ENCODE peak calls at places on chromosomes 7 and 10, in ten cellular contexts. F is heart right ventricle, E is Peyer's patch, L is kidney epithelial cell, K is mammary epithelial cell, Y is adrenal gland, J is tibial nerve, I is H1, R is astrocyte, Z is heart left ventricle. D is an unnamed sample. For H3K27me3 and H3K36me3, the result is how much of the 10 kb centered on the place peaks cover.

GRCh38 chr7:137935849-137936508 is 65.9 kb downstream of the CREB3L2 start:
- DNase-seq in F (no peak), E (peak), L (no peak), K (peak), Y (no peak), J (peak), I (no peak), R (no peak), Z (no peak), D (no peak)

GRCh38 chr10:122267849-122268737 is 3.0 kb upstream of the BTBD16 start:
- DNase-seq in F (no peak), E (no peak), L (no peak), K (peak), Y (peak), J (no peak), I (no peak), R (no peak), Z (peak), D (peak)

GRCh38 chr10:112827951-112828350 is 122.1 kb upstream of the TCF7L2 start:
- DNase-seq in F (no peak), E (no peak), L (no peak), K (peak), Y (no peak), J (no peak), I (no peak), R (no peak), Z (no peak), D (no peak)

GRCh38 chr10:25125151-25125550 is 49.6 kb upstream of the GPR158 start:
- DNase-seq in F (no peak), E (no peak), L (peak), K (no peak), Y (no peak), J (no peak), I (no peak), R (no peak), Z (no peak), D (peak)

GRCh38 chr7:133529861-133530260 is 277.0 kb downstream of the EXOC4 start:
- DNase-seq in F (no peak), E (no peak), L (no peak), K (no peak), Y (no peak), J (no peak), I (no peak), R (no peak), Z (no peak), D (no peak)

GRCh38 chr10:48598936-48599829 is 5.7 kb downstream of the ARHGAP22 start:
- DNase-seq in F (no peak), E (no peak), L (no peak), K (no peak), Y (no peak), J (no peak), I (no peak), R (no peak), Z (no peak), D (no peak)

GRCh38 chr7:157389951-157390730 is 53.3 kb downstream of the DNAJB6 start:
- DNase-seq in F (no peak), E (no peak), L (no peak), K (no peak), Y (peak), J (no peak), I (no peak), R (peak), Z (peak), D (no peak)

GRCh38 chr7:135905858-135906257 is 71.3 kb downstream of the MTPN start:
- DNase-seq in F (no peak), E (no peak), L (no peak), K (no peak), Y (no peak), J (no peak), I (no peak), R (no peak), Z (no peak), D (peak)

GRCh38 chr7:158576050-158576762 is 11.4 kb downstream of the PTPRN2 start:
- DNase-seq in F (no peak), E (no peak), L (no peak), K (no peak), Y (no peak), J (no peak), I (no peak), R (no peak), Z (no peak), D (no peak)

GRCh38 chr10:29784175-29784773 is 149.5 kb upstream of the SVIL start:
- DNase-seq in F (peak), E (no peak), L (peak), K (peak), Y (peak), J (peak), I (peak), R (peak), Z (no peak), D (no peak)

GRCh38 chr10:16907720-16908119 is 90.5 kb upstream of the RSU1 start:
- DNase-seq in F (no peak), E (no peak), L (no peak), K (no peak), Y (no peak), J (no peak), I (no peak), R (no peak), Z (no peak), D (no peak)

GRCh38 chr10:94644352-94644751 is 39.2 kb upstream of the CYP2C18 start:
- DNase-seq in F (no peak), E (no peak), L (no peak), K (no peak), Y (no peak), J (no peak), I (no peak), R (no peak), Z (no peak), D (no peak)

GRCh38 chr10:33231621-33232350 is 102.7 kb downstream of the NRP1 start:
- DNase-seq in F (no peak), E (no peak), L (no peak), K (no peak), Y (no peak), J (no peak), I (no peak), R (no peak), Z (no peak), D (no peak)

GRCh38 chr7:157851501-157852067 is 514.8 kb downstream of the DNAJB6 start:
- DNase-seq in F (peak), E (peak), L (no peak), K (no peak), Y (peak), J (peak), I (no peak), R (peak), Z (peak), D (no peak)

GRCh38 chr10:133328358-133329343 is 8.0 kb downstream of the CALY start:
- DNase-seq in F (no peak), E (no peak), L (no peak), K (no peak), Y (no peak), J (no peak), I (no peak), R (no peak), Z (peak), D (no peak)
- H3K27me3 ChIP-seq in F (half or more), E (under half), L (half or more), K (under half), Y (under half), J (half or more), I (under half), R (under half), Z (half or more), D (under half)

GRCh38 chr10:12214763-12215218 is 18.8 kb downstream of the CDC123 start:
- DNase-seq in F (peak), E (peak), L (no peak), K (peak), Y (no peak), J (peak), I (no peak), R (no peak), Z (no peak), D (no peak)
- H3K36me3 ChIP-seq in F (under half), E (under half), L (under half), K (under half), Y (under half), J (under half), I (under half), R (under half), Z (half or more), D (under half)

DNA sequence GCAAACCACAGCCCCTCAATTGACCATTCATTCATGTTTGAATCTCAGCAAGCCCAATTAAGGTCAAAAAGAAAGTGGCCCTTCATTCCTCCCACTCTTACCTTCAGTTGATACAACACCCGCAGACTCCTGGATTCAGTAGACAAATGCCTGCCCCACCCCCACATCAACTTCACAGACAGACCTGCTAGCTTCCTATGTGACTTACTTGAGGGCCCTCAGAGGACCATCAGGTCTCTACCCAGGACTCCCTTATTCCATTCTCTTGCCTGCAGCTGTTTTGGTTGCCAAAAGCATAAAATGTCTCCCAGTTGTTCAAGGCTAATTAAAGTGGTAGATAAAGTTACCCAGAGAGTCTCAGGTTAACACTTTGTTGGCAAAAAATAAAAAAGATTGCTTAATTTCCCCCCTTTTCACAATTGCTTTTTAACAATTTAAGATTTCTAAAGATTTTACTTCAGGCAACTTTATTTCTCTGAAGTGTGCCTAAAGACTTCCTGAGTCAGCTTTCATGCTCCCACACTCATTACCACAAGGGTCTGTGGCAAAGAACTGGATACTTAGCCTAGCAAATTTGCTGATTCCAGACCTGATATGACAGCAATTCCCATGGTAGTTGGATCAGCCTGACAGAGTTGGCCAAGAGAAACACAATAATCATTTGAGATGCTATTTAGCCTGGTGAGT is 3.3 kb upstream of the MTERF1 start:
- DNase-seq in F (no peak), E (no peak), L (no peak), K (peak), Y (no peak), J (no peak), I (no peak), R (peak), Z (no peak), D (no peak)
- H3K27me3 ChIP-seq in F (under half), E (under half), L (under half), K (under half), Y (under half), J (under half), I (under half), R (under half), Z (under half), D (under half)

GRCh38 chr10:86439544-86439943 is 72.9 kb upstream of the GRID1 start:
- DNase-seq in F (peak), E (no peak), L (peak), K (peak), Y (peak), J (peak), I (no peak), R (peak), Z (peak), D (no peak)
- H3K36me3 ChIP-seq in F (under half), E (under half), L (under half), K (under half), Y (half or more), J (under half), I (under half), R (under half), Z (half or more), D (half or more)

DNA sequence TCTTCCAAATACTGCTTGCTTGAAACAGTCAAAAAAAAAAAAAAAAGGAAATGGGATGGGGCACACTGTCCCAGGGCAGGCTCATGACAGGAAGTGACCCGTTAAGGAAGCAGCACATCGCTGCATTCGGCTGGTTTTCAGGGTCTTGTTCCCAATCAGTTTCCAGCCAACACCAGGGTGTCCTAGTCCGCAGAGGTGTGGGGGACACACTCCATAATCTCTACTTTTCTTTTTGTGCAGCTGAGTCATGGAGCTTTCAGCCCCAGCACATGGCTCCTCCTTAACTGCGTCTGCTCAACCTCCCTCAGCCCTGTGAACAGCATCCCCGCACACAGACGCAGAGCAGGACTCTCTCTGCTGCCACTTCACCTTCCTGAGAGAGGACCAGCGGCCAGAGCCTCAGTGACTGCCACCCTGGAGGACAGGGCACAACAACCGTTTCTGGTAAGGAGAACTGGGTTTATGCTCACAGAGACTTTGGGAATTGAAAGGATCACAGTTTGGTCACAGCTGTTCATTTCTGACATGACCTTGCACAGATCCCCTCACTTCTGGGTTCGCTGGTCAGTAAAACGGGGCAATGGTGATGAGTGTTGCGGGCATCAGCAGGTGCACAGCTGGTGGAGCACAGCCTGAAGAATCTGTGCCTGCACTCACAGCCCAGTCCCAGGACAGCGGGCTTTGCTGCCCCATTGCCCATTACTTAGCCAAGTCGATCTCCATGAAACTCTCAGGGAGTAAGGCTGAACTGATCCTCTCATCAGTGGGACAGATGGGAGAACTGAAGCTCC is at the start of gene GIMAP5:
- DNase-seq in F (no peak), E (peak), L (no peak), K (no peak), Y (peak), J (no peak), I (no peak), R (no peak), Z (no peak), D (no peak)
- H3K27me3 ChIP-seq in F (under half), E (under half), L (under half), K (under half), Y (under half), J (under half), I (half or more), R (under half), Z (under half), D (under half)

GRCh38 chr10:73847031-73847430 is 27.3 kb downstream of the CAMK2G start:
- DNase-seq in F (no peak), E (no peak), L (no peak), K (no peak), Y (no peak), J (no peak), I (no peak), R (no peak), Z (no peak), D (no peak)
- H3K36me3 ChIP-seq in F (under half), E (under half), L (under half), K (under half), Y (under half), J (under half), I (under half), R (under half), Z (under half), D (half or more)

GRCh38 chr7:47937711-47938573 is 10.3 kb downstream of the PKD1L1 start:
- DNase-seq in F (no peak), E (peak), L (no peak), K (no peak), Y (no peak), J (no peak), I (no peak), R (no peak), Z (no peak), D (no peak)
- H3K27me3 ChIP-seq in F (under half), E (under half), L (under half), K (under half), Y (under half), J (under half), I (under half), R (under half), Z (under half), D (under half)

GRCh38 chr10:14926722-14927416 is 27.0 kb downstream of the DCLRE1C start:
- DNase-seq in F (no peak), E (no peak), L (no peak), K (no peak), Y (no peak), J (no peak), I (no peak), R (no peak), Z (no peak), D (no peak)
- H3K36me3 ChIP-seq in F (under half), E (under half), L (under half), K (under half), Y (half or more), J (under half), I (under half), R (half or more), Z (half or more), D (under half)

DNA sequence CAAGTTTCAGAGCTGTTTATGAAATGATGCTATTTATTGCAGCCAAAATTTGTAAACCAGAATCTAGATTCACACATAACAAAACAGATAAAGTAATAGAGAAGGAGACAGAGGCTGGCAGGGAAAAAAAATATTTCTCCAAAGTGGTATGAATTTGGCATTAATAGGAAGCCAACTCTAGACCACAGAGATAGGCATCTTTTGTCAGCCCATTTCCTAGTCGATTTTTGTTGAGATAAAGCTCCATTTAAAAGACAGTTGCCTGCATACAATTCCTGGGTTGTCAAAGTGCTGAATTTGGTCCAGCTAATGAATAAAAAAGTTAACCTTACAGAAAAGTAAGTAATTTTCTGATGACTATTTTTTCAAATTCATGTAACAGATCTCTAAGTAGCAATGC is 219.3 kb downstream of the ELMO1 start:
- DNase-seq in F (no peak), E (no peak), L (no peak), K (no peak), Y (no peak), J (no peak), I (no peak), R (no peak), Z (no peak), D (no peak)
- H3K27me3 ChIP-seq in F (under half), E (under half), L (under half), K (under half), Y (under half), J (under half), I (under half), R (under half), Z (under half), D (under half)